ENCODE peak calls at places on chromosomes 16 and 17, in seven cellular contexts. M is brain microvascular endothelial cell; T is CD4-positive, alpha-beta T cell; L is amygdala; V is SK-N-DZ; G is activated gamma-delta T cell treated with Interleukin-2 at 50 U/mL for 16 hours; E is cardiac muscle cell. A is an unnamed sample.

GRCh38 chr16:79698341-79698753 is 97.8 kb upstream of the MAF start:
- DNase-seq in M (peak), T (no peak), L (no peak), V (no peak), G (no peak), E (no peak), A (no peak)

GRCh38 chr16:82732461-82732860 is 105.7 kb downstream of the CDH13 start:
- DNase-seq in M (no peak), T (no peak), L (no peak), V (no peak), G (no peak), E (no peak), A (no peak)

GRCh38 chr17:78132086-78132676 is 1.6 kb downstream of the TMC8 start:
- DNase-seq in M (no peak), T (peak), L (no peak), V (no peak), G (peak), E (peak), A (peak)

GRCh38 chr16:66580605-66581209 is 1.4 kb downstream of the CMTM2 start:
- DNase-seq in M (peak), T (no peak), L (no peak), V (no peak), G (no peak), E (peak), A (peak)

GRCh38 chr16:9395958-9396359 is 304.5 kb downstream of the HAPSTR1 start:
- DNase-seq in M (no peak), T (no peak), L (no peak), V (no peak), G (no peak), E (no peak), A (peak)

GRCh38 chr16:22370038-22370541 is 4.3 kb downstream of the CDR2 start:
- DNase-seq in M (no peak), T (no peak), L (no peak), V (no peak), G (no peak), E (no peak), A (peak)

GRCh38 chr17:48153711-48154642 is 46.4 kb downstream of the SNX11 start:
- DNase-seq in M (no peak), T (no peak), L (no peak), V (peak), G (no peak), E (peak), A (peak)

GRCh38 chr17:35920229-35920628 is 10.3 kb downstream of the RDM1 start:
- DNase-seq in M (no peak), T (no peak), L (no peak), V (no peak), G (no peak), E (no peak), A (no peak)

GRCh38 chr17:75878174-75878998 is at the start of gene TRIM47:
- DNase-seq in M (peak), T (no peak), L (peak), V (peak), G (no peak), E (peak), A (peak)

GRCh38 chr16:9695152-9695551 is 487.1 kb downstream of the GRIN2A start:
- DNase-seq in M (no peak), T (no peak), L (no peak), V (no peak), G (no peak), E (no peak), A (no peak)

GRCh38 chr16:67872631-67873434 is at the start of gene EDC4:
- DNase-seq in M (peak), T (peak), L (peak), V (peak), G (peak), E (peak), A (peak)

GRCh38 chr17:17079336-17079735 is 37.1 kb downstream of the MPRIP start:
- DNase-seq in M (no peak), T (no peak), L (no peak), V (no peak), G (no peak), E (peak), A (no peak)

GRCh38 chr16:84996365-84996764 is 15.0 kb downstream of the ZDHHC7 start:
- DNase-seq in M (no peak), T (no peak), L (no peak), V (no peak), G (no peak), E (no peak), A (no peak)

GRCh38 chr17:38332735-38333134 is 11.0 kb downstream of the GPR179 start:
- DNase-seq in M (no peak), T (no peak), L (no peak), V (no peak), G (no peak), E (no peak), A (no peak)

GRCh38 chr17:17685775-17686291 is 4.6 kb downstream of the RAI1 start:
- DNase-seq in M (peak), T (no peak), L (no peak), V (no peak), G (no peak), E (no peak), A (peak)

GRCh38 chr16:48608452-48608851 is 1.5 kb downstream of the N4BP1 start:
- DNase-seq in M (no peak), T (no peak), L (no peak), V (no peak), G (no peak), E (no peak), A (peak)

GRCh38 chr17:27598337-27599050 is 32.5 kb upstream of the LGALS9 start:
- DNase-seq in M (no peak), T (no peak), L (no peak), V (no peak), G (no peak), E (no peak), A (no peak)

GRCh38 chr17:72754513-72754912 is 338.0 kb downstream of the SLC39A11 start:
- DNase-seq in M (peak), T (no peak), L (no peak), V (no peak), G (no peak), E (no peak), A (no peak)

GRCh38 chr16:66081967-66082366 is 284.5 kb upstream of the CDH5 start:
- DNase-seq in M (peak), T (no peak), L (no peak), V (no peak), G (no peak), E (no peak), A (peak)

A was measured in DMS53.